ENCODE peak calls at places on chromosomes 11 and 22, in four cellular contexts. S is GM12878, Q is SK-N-SH, A is HepG2. E is an unnamed sample.

GRCh38 chr11:68914761-68915160 is 11.1 kb downstream of the IGHMBP2 start:
- DNase-seq in Q (no peak), A (no peak), S (no peak), E (no peak)

GRCh38 chr11:6099577-6099976 is 7.9 kb upstream of the OR56B4 start:
- DNase-seq in A (no peak), Q (no peak), S (no peak), E (no peak)

GRCh38 chr11:70423523-70424505 is 25.5 kb downstream of the CTTN start:
- DNase-seq in S (peak), Q (no peak), A (peak), E (no peak)

GRCh38 chr11:2708151-2708581 is 8.4 kb upstream of the KCNQ1OT1 start:
- DNase-seq in A (no peak), S (no peak), Q (no peak), E (no peak)

GRCh38 chr11:121416909-121417567 is 35.1 kb upstream of the SORL1 start:
- DNase-seq in S (peak), A (no peak), Q (no peak), E (peak)

GRCh38 chr22:26485013-26485412 is 1.3 kb downstream of the SRRD start:
- DNase-seq in A (no peak), Q (no peak), S (no peak), E (no peak)

GRCh38 chr11:19577849-19578619 is 134.6 kb upstream of the NAV2 start:
- DNase-seq in S (no peak), A (no peak), Q (peak), E (no peak)

GRCh38 chr11:11510939-11511338 is 110.9 kb downstream of the GALNT18 start:
- DNase-seq in S (no peak), Q (no peak), A (no peak), E (no peak)

GRCh38 chr22:42695294-42695693 is 25.4 kb downstream of the A4GALT start:
- DNase-seq in S (no peak), A (no peak), Q (no peak), E (no peak)

GRCh38 chr11:11178671-11179070 is 174.4 kb downstream of the CSNK2A3 start:
- DNase-seq in A (no peak), Q (no peak), S (no peak), E (no peak)

GRCh38 chr11:62545437-62546243 is 966 bp downstream of the AHNAK start:
- DNase-seq in A (peak), S (no peak), Q (peak), E (peak)

GRCh38 chr22:28703436-28703835 is 23.8 kb upstream of the TTC28 start:
- DNase-seq in S (no peak), Q (no peak), A (no peak), E (no peak)

GRCh38 chr11:10493041-10493663 is 38.1 kb downstream of the AMPD3 start:
- DNase-seq in A (no peak), S (no peak), Q (no peak), E (no peak)

GRCh38 chr11:26070981-26071380 is 260.9 kb upstream of the ANO3 start:
- DNase-seq in A (no peak), Q (no peak), S (no peak), E (no peak)

GRCh38 chr11:90639687-90640086 is 416.8 kb upstream of the CHORDC1 start:
- DNase-seq in A (no peak), Q (no peak), S (no peak), E (peak)

GRCh38 chr22:38180841-38181452 is 683 bp downstream of the PLA2G6 start:
- DNase-seq in Q (no peak), S (no peak), A (no peak), E (no peak)

GRCh38 chr11:34348919-34349318 is 8.9 kb downstream of the ABTB2 start:
- DNase-seq in A (no peak), Q (no peak), S (no peak), E (no peak)

GRCh38 chr22:32327066-32327465 is 30.6 kb upstream of the RFPL3 start:
- DNase-seq in A (no peak), Q (no peak), S (no peak), E (no peak)

GRCh38 chr11:133934599-133935550 is 21.9 kb downstream of the IGSF9B start:
- DNase-seq in Q (peak), A (peak), S (no peak), E (peak)

GRCh38 chr11:46948378-46949131 is 12.0 kb downstream of the CSTPP1 start:
- DNase-seq in S (no peak), A (no peak), Q (peak), E (no peak)

GRCh38 chr11:17230867-17231851 is 23.4 kb upstream of the PIK3C2A start:
- DNase-seq in Q (no peak), A (no peak), S (peak), E (no peak)

GRCh38 chr22:37763652-37764051 is 44.1 kb upstream of the GCAT start:
- DNase-seq in S (no peak), A (no peak), Q (no peak), E (no peak)

GRCh38 chr11:34621876-34622275 is 983 bp downstream of the EHF start:
- DNase-seq in S (no peak), Q (no peak), A (peak), E (no peak)

GRCh38 chr11:113283881-113284280 is 30.5 kb upstream of the TTC12 start:
- DNase-seq in Q (no peak), A (peak), S (no peak), E (no peak)

GRCh38 chr11:14902650-14903350 is 10.8 kb upstream of the CYP2R1 start:
- DNase-seq in S (no peak), A (no peak), Q (no peak), E (no peak)

GRCh38 chr22:46730568-46731245 is 7.3 kb downstream of the CERK start:
- DNase-seq in A (no peak), S (no peak), Q (peak), E (no peak)

GRCh38 chr11:17703951-17704350 is 15.4 kb upstream of the MYOD1 start:
- DNase-seq in Q (no peak), A (no peak), S (peak), E (peak)

GRCh38 chr11:78392854-78393253 is 24.8 kb downstream of the GAB2 start:
- DNase-seq in Q (no peak), A (no peak), S (no peak), E (no peak)

GRCh38 chr11:79437274-79437980 is 3.4 kb downstream of the TENM4 start:
- DNase-seq in S (no peak), Q (peak), A (no peak), E (no peak)

GRCh38 chr11:103085758-103086365 is 6.1 kb downstream of the DCUN1D5 start:
- DNase-seq in S (no peak), Q (no peak), A (no peak), E (no peak)

GRCh38 chr11:1336836-1337646 is 27.6 kb upstream of the TOLLIP start:
- DNase-seq in A (no peak), S (no peak), Q (peak), E (no peak)

GRCh38 chr11:62611705-62612365 is 740 bp downstream of the EML3 start:
- DNase-seq in S (no peak), Q (peak), A (no peak), E (peak)

GRCh38 chr22:50700387-50701075 is 27.9 kb downstream of the SHANK3 start:
- DNase-seq in Q (no peak), S (no peak), A (peak), E (no peak)

DNA sequence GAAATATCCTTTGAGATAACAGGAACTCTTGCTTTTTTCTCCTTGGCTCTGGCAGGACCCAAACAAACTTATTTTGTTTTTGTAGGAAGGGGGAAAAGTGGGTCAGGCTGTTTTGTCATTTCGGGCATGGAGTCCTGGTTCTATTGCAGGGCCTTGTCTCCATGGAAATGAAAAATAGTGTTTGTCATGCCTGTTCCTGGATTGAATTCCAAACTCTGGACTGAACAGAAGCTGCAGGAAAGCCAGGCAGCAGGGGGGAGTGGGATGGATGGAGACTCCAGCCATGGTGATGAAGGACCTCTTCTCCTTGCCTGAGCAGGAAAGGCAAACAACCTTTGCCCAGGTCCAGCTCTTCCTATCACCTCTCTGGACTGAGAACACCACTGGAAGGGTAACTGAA is 87.0 kb downstream of the SCN3B start:
- DNase-seq in Q (no peak), S (no peak), A (no peak), E (no peak)
- TF ChIP-seq JUND in Q (no peak), S (no peak), A (no peak), E (no peak)

DNA sequence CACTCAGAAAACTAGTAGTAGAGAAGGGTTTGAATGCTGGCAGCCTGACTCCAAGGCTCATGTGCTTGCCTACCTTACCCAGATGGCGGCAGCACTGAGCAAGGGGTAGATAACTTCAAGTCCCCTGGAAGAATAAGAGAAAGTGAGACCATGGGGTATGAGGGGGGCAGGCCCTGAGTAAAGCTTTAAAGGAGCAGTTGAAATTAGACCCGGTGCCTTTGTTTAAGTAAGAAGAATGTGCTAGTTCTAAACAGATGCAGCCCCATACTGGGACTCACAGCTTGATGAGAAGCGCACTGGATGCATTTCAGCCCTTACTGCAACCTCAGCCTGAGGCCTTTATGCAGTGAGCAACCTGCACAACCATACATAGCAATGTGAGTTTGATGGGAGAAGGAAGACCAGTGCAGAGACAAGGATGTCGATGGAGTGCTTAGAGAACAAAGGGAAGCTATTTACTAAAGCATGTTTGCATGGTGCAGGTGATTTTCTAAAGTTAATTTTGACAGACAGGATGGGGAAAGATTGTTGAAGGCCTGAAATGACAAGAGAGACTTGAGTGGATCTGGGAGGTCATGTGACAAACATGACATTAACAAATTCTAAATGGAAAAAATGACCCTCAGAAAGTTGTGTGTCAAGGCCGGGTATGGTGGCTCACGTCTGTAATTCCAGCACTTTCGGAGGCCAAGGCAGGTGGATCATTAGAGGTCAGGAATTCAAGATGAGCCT is 27.1 kb upstream of the TMA7B start:
- DNase-seq in S (no peak), Q (no peak), A (peak), E (peak)
- TF ChIP-seq JUND in S (no peak), Q (no peak), A (no peak), E (no peak)

GRCh38 chr22:21098099-21098671 is 52.4 kb downstream of the LRRC74B start:
- DNase-seq in Q (no peak), A (no peak), S (no peak), E (no peak)
- TF ChIP-seq JUND in Q (no peak), A (no peak), S (no peak), E (no peak)

GRCh38 chr11:60875856-60876485 is 8.6 kb downstream of the ZP1 start:
- DNase-seq in A (no peak), Q (no peak), S (no peak), E (no peak)
- TF ChIP-seq JUND in A (no peak), Q (no peak), S (no peak), E (no peak)

DNA sequence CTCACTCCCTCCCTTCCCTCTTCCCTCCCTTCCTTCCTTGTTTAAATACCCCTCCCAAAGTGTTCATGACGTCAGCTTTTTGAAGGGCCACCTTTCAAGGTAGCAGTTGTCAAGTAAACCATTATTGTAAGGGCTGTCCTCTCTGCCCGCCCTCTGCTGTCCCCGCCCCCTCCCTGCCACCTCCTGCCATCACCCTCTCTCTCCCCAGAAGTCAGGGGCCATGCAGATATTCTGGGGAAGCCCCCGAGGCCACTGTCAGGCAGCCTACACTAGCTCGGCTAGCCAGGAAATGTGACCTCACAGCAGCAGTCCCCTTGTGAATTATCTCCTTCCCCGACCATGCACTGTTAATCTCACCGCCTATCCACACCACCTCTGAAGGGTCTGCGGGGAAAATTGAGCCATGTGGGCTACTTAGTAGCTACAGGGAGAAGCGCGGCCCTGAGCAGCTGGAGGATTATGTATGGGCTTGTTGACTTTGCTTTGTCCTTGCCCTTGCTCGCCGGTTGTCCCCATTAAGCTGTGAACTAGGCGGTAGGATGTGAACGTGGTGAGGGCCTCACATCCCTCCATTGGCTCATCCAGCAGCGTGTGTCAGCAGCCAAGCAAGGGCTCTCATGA is 42.1 kb upstream of the ATXN10 start:
- DNase-seq in A (peak), Q (peak), S (no peak), E (no peak)
- TF ChIP-seq JUND in A (no peak), Q (no peak), S (no peak), E (no peak)